ENCODE peak calls at places on chromosomes 6 and 20, in seven cellular contexts. One of them, this sample, is unnamed.

GRCh38 chr6:118860880-118861279 is 33.1 kb upstream of the ASF1A start:
- DNase-seq in KBM-7: no peak
- DNase-seq in HFFc6: no peak
- DNase-seq in NCI-H2171 treated with DMSO at 0.1 percent for 48 hours: no peak
- DNase-seq in GM12892: no peak
- DNase-seq in ACHN: no peak
- DNase-seq in stimulated activated CD4-positive, alpha-beta T cell treated with anti-CD3 and anti-CD28 coated beads, Interleukin-2, amount 100 ng/mL, for 48 hours: no peak
- DNase-seq in this sample: peak

GRCh38 chr6:144651219-144651618 is 366.1 kb downstream of the UTRN start:
- DNase-seq in KBM-7: no peak
- DNase-seq in HFFc6: no peak
- DNase-seq in NCI-H2171 treated with DMSO at 0.1 percent for 48 hours: no peak
- DNase-seq in GM12892: no peak
- DNase-seq in ACHN: no peak
- DNase-seq in stimulated activated CD4-positive, alpha-beta T cell treated with anti-CD3 and anti-CD28 coated beads, Interleukin-2, amount 100 ng/mL, for 48 hours: no peak
- DNase-seq in this sample: no peak

GRCh38 chr20:53922901-53923314 is 147.5 kb downstream of the BCAS1 start:
- DNase-seq in KBM-7: peak
- DNase-seq in HFFc6: no peak
- DNase-seq in NCI-H2171 treated with DMSO at 0.1 percent for 48 hours: no peak
- DNase-seq in GM12892: no peak
- DNase-seq in ACHN: no peak
- DNase-seq in stimulated activated CD4-positive, alpha-beta T cell treated with anti-CD3 and anti-CD28 coated beads, Interleukin-2, amount 100 ng/mL, for 48 hours: no peak
- DNase-seq in this sample: no peak

GRCh38 chr6:152124432-152125074 is 317.1 kb downstream of the ESR1 start:
- DNase-seq in KBM-7: peak
- DNase-seq in HFFc6: peak
- DNase-seq in NCI-H2171 treated with DMSO at 0.1 percent for 48 hours: peak
- DNase-seq in GM12892: no peak
- DNase-seq in ACHN: peak
- DNase-seq in stimulated activated CD4-positive, alpha-beta T cell treated with anti-CD3 and anti-CD28 coated beads, Interleukin-2, amount 100 ng/mL, for 48 hours: no peak
- DNase-seq in this sample: no peak

GRCh38 chr20:14790771-14791517 is 453.5 kb upstream of the FLRT3 start:
- DNase-seq in KBM-7: no peak
- DNase-seq in HFFc6: no peak
- DNase-seq in NCI-H2171 treated with DMSO at 0.1 percent for 48 hours: no peak
- DNase-seq in GM12892: no peak
- DNase-seq in ACHN: no peak
- DNase-seq in stimulated activated CD4-positive, alpha-beta T cell treated with anti-CD3 and anti-CD28 coated beads, Interleukin-2, amount 100 ng/mL, for 48 hours: no peak
- DNase-seq in this sample: no peak

GRCh38 chr20:46348972-46349741 is 40.9 kb upstream of the CDH22 start:
- DNase-seq in KBM-7: peak
- DNase-seq in HFFc6: peak
- DNase-seq in NCI-H2171 treated with DMSO at 0.1 percent for 48 hours: peak
- DNase-seq in GM12892: peak
- DNase-seq in ACHN: peak
- DNase-seq in stimulated activated CD4-positive, alpha-beta T cell treated with anti-CD3 and anti-CD28 coated beads, Interleukin-2, amount 100 ng/mL, for 48 hours: peak
- DNase-seq in this sample: peak

GRCh38 chr20:63174309-63175030 is 41.5 kb downstream of the YTHDF1 start:
- DNase-seq in KBM-7: no peak
- DNase-seq in HFFc6: no peak
- DNase-seq in NCI-H2171 treated with DMSO at 0.1 percent for 48 hours: peak
- DNase-seq in GM12892: no peak
- DNase-seq in ACHN: no peak
- DNase-seq in stimulated activated CD4-positive, alpha-beta T cell treated with anti-CD3 and anti-CD28 coated beads, Interleukin-2, amount 100 ng/mL, for 48 hours: no peak
- DNase-seq in this sample: no peak

GRCh38 chr6:46876126-46876525 is 45.6 kb downstream of the ADGRF5 start:
- DNase-seq in KBM-7: no peak
- DNase-seq in HFFc6: no peak
- DNase-seq in NCI-H2171 treated with DMSO at 0.1 percent for 48 hours: peak
- DNase-seq in GM12892: no peak
- DNase-seq in ACHN: no peak
- DNase-seq in stimulated activated CD4-positive, alpha-beta T cell treated with anti-CD3 and anti-CD28 coated beads, Interleukin-2, amount 100 ng/mL, for 48 hours: no peak
- DNase-seq in this sample: peak

GRCh38 chr20:49340161-49340966 is 62.5 kb upstream of the ZNFX1 start:
- DNase-seq in KBM-7: no peak
- DNase-seq in HFFc6: peak
- DNase-seq in NCI-H2171 treated with DMSO at 0.1 percent for 48 hours: no peak
- DNase-seq in GM12892: no peak
- DNase-seq in ACHN: no peak
- DNase-seq in stimulated activated CD4-positive, alpha-beta T cell treated with anti-CD3 and anti-CD28 coated beads, Interleukin-2, amount 100 ng/mL, for 48 hours: no peak
- DNase-seq in this sample: no peak

GRCh38 chr6:159919011-159919511 is 28.3 kb downstream of the MAS1 start:
- DNase-seq in KBM-7: no peak
- DNase-seq in HFFc6: peak
- DNase-seq in NCI-H2171 treated with DMSO at 0.1 percent for 48 hours: no peak
- DNase-seq in GM12892: no peak
- DNase-seq in ACHN: no peak
- DNase-seq in stimulated activated CD4-positive, alpha-beta T cell treated with anti-CD3 and anti-CD28 coated beads, Interleukin-2, amount 100 ng/mL, for 48 hours: no peak
- DNase-seq in this sample: no peak

GRCh38 chr6:75460636-75461035 is 33.0 kb downstream of the FILIP1 start:
- DNase-seq in KBM-7: no peak
- DNase-seq in HFFc6: peak
- DNase-seq in NCI-H2171 treated with DMSO at 0.1 percent for 48 hours: no peak
- DNase-seq in GM12892: no peak
- DNase-seq in ACHN: no peak
- DNase-seq in stimulated activated CD4-positive, alpha-beta T cell treated with anti-CD3 and anti-CD28 coated beads, Interleukin-2, amount 100 ng/mL, for 48 hours: no peak
- DNase-seq in this sample: no peak

GRCh38 chr6:133980168-133980567 is 27.1 kb downstream of the TBPL1 start:
- DNase-seq in KBM-7: no peak
- DNase-seq in HFFc6: no peak
- DNase-seq in NCI-H2171 treated with DMSO at 0.1 percent for 48 hours: no peak
- DNase-seq in GM12892: no peak
- DNase-seq in ACHN: no peak
- DNase-seq in stimulated activated CD4-positive, alpha-beta T cell treated with anti-CD3 and anti-CD28 coated beads, Interleukin-2, amount 100 ng/mL, for 48 hours: no peak
- DNase-seq in this sample: no peak

GRCh38 chr20:19770375-19770774 is 12.3 kb downstream of the RIN2 start:
- DNase-seq in KBM-7: no peak
- DNase-seq in HFFc6: no peak
- DNase-seq in NCI-H2171 treated with DMSO at 0.1 percent for 48 hours: peak
- DNase-seq in GM12892: no peak
- DNase-seq in ACHN: no peak
- DNase-seq in stimulated activated CD4-positive, alpha-beta T cell treated with anti-CD3 and anti-CD28 coated beads, Interleukin-2, amount 100 ng/mL, for 48 hours: no peak
- DNase-seq in this sample: no peak

GRCh38 chr6:25027221-25027916 is 91.6 kb upstream of the RIPOR2 start:
- DNase-seq in KBM-7: no peak
- DNase-seq in HFFc6: no peak
- DNase-seq in NCI-H2171 treated with DMSO at 0.1 percent for 48 hours: no peak
- DNase-seq in GM12892: peak
- DNase-seq in ACHN: no peak
- DNase-seq in stimulated activated CD4-positive, alpha-beta T cell treated with anti-CD3 and anti-CD28 coated beads, Interleukin-2, amount 100 ng/mL, for 48 hours: peak
- DNase-seq in this sample: no peak

GRCh38 chr6:72861935-72862432 is 240.1 kb downstream of the KCNQ5 start:
- DNase-seq in KBM-7: peak
- DNase-seq in HFFc6: peak
- DNase-seq in NCI-H2171 treated with DMSO at 0.1 percent for 48 hours: no peak
- DNase-seq in GM12892: no peak
- DNase-seq in ACHN: no peak
- DNase-seq in stimulated activated CD4-positive, alpha-beta T cell treated with anti-CD3 and anti-CD28 coated beads, Interleukin-2, amount 100 ng/mL, for 48 hours: no peak
- DNase-seq in this sample: peak

GRCh38 chr20:58246346-58246745 is 17.9 kb upstream of the ANKRD60 start:
- DNase-seq in KBM-7: peak
- DNase-seq in HFFc6: no peak
- DNase-seq in NCI-H2171 treated with DMSO at 0.1 percent for 48 hours: peak
- DNase-seq in GM12892: no peak
- DNase-seq in ACHN: peak
- DNase-seq in stimulated activated CD4-positive, alpha-beta T cell treated with anti-CD3 and anti-CD28 coated beads, Interleukin-2, amount 100 ng/mL, for 48 hours: no peak
- DNase-seq in this sample: no peak

GRCh38 chr6:3088446-3088845 is 20.2 kb downstream of the RIPK1 start:
- DNase-seq in KBM-7: no peak
- DNase-seq in HFFc6: no peak
- DNase-seq in NCI-H2171 treated with DMSO at 0.1 percent for 48 hours: no peak
- DNase-seq in GM12892: no peak
- DNase-seq in ACHN: no peak
- DNase-seq in stimulated activated CD4-positive, alpha-beta T cell treated with anti-CD3 and anti-CD28 coated beads, Interleukin-2, amount 100 ng/mL, for 48 hours: no peak
- DNase-seq in this sample: peak

GRCh38 chr20:4966826-4967751 is 34.2 kb downstream of the SLC23A2 start:
- DNase-seq in KBM-7: no peak
- DNase-seq in HFFc6: no peak
- DNase-seq in NCI-H2171 treated with DMSO at 0.1 percent for 48 hours: no peak
- DNase-seq in GM12892: no peak
- DNase-seq in ACHN: no peak
- DNase-seq in stimulated activated CD4-positive, alpha-beta T cell treated with anti-CD3 and anti-CD28 coated beads, Interleukin-2, amount 100 ng/mL, for 48 hours: no peak
- DNase-seq in this sample: no peak

GRCh38 chr20:52923123-52923543 is 49.0 kb upstream of the TSHZ2 start:
- DNase-seq in KBM-7: no peak
- DNase-seq in HFFc6: peak
- DNase-seq in NCI-H2171 treated with DMSO at 0.1 percent for 48 hours: no peak
- DNase-seq in GM12892: no peak
- DNase-seq in ACHN: peak
- DNase-seq in stimulated activated CD4-positive, alpha-beta T cell treated with anti-CD3 and anti-CD28 coated beads, Interleukin-2, amount 100 ng/mL, for 48 hours: no peak
- DNase-seq in this sample: no peak

GRCh38 chr20:51611625-51611890 is 69.0 kb upstream of the NFATC2 start:
- DNase-seq in KBM-7: no peak
- DNase-seq in HFFc6: no peak
- DNase-seq in NCI-H2171 treated with DMSO at 0.1 percent for 48 hours: no peak
- DNase-seq in GM12892: no peak
- DNase-seq in ACHN: no peak
- DNase-seq in stimulated activated CD4-positive, alpha-beta T cell treated with anti-CD3 and anti-CD28 coated beads, Interleukin-2, amount 100 ng/mL, for 48 hours: no peak
- DNase-seq in this sample: no peak

GRCh38 chr20:37907677-37908397 is 4.9 kb downstream of the VSTM2L start:
- DNase-seq in KBM-7: no peak
- DNase-seq in HFFc6: peak
- DNase-seq in NCI-H2171 treated with DMSO at 0.1 percent for 48 hours: peak
- DNase-seq in GM12892: no peak
- DNase-seq in ACHN: peak
- DNase-seq in stimulated activated CD4-positive, alpha-beta T cell treated with anti-CD3 and anti-CD28 coated beads, Interleukin-2, amount 100 ng/mL, for 48 hours: no peak
- DNase-seq in this sample: no peak

GRCh38 chr20:3353646-3354045 is 53.8 kb downstream of the DNAAF9 start:
- DNase-seq in KBM-7: no peak
- DNase-seq in HFFc6: no peak
- DNase-seq in NCI-H2171 treated with DMSO at 0.1 percent for 48 hours: no peak
- DNase-seq in GM12892: no peak
- DNase-seq in ACHN: no peak
- DNase-seq in stimulated activated CD4-positive, alpha-beta T cell treated with anti-CD3 and anti-CD28 coated beads, Interleukin-2, amount 100 ng/mL, for 48 hours: no peak
- DNase-seq in this sample: no peak

GRCh38 chr6:50990750-50991446 is 172.2 kb downstream of the TFAP2B start:
- DNase-seq in KBM-7: no peak
- DNase-seq in HFFc6: no peak
- DNase-seq in NCI-H2171 treated with DMSO at 0.1 percent for 48 hours: no peak
- DNase-seq in GM12892: no peak
- DNase-seq in ACHN: no peak
- DNase-seq in stimulated activated CD4-positive, alpha-beta T cell treated with anti-CD3 and anti-CD28 coated beads, Interleukin-2, amount 100 ng/mL, for 48 hours: no peak
- DNase-seq in this sample: no peak